ENCODE peak calls at places on chromosomes 16 and 17, in eight cellular contexts. U is neuronal stem cell, R is fibroblast of lung, F is colonic mucosa, Y is HepG2, O is keratinocyte, G is endothelial cell of umbilical vein, V is PC-3. E is an unnamed sample.

GRCh38 chr16:71249399-71249798 is 18.9 kb upstream of the HYDIN start:
- DNase-seq in U (no peak), R (no peak), F (no peak), Y (no peak), O (no peak), G (no peak), V (no peak), E (no peak)

GRCh38 chr17:49021095-49021767 is 24.0 kb downstream of the IGF2BP1 start:
- DNase-seq in U (no peak), R (peak), F (no peak), Y (peak), O (no peak), G (peak), V (no peak), E (no peak)

GRCh38 chr16:14303182-14303618 is 232.1 kb downstream of the MRTFB start:
- DNase-seq in U (no peak), R (peak), F (no peak), Y (no peak), O (no peak), G (no peak), V (no peak), E (peak)

GRCh38 chr16:80369559-80369958 is 171.2 kb upstream of the DYNLRB2 start:
- DNase-seq in U (peak), R (peak), F (peak), Y (peak), O (no peak), G (peak), V (peak), E (peak)

GRCh38 chr17:49696233-49696761 is 11.5 kb downstream of the SLC35B1 start:
- DNase-seq in U (no peak), R (no peak), F (no peak), Y (no peak), O (no peak), G (no peak), V (no peak), E (no peak)

GRCh38 chr17:2063306-2064146 is 8.6 kb downstream of the HIC1 start:
- DNase-seq in U (no peak), R (peak), F (no peak), Y (no peak), O (no peak), G (no peak), V (no peak), E (no peak)

GRCh38 chr16:58733248-58733670 is 857 bp downstream of the GOT2 start:
- DNase-seq in U (no peak), R (peak), F (no peak), Y (peak), O (no peak), G (no peak), V (no peak), E (no peak)

GRCh38 chr17:4229627-4230026 is 34.2 kb downstream of the ANKFY1 start:
- DNase-seq in U (no peak), R (no peak), F (no peak), Y (no peak), O (no peak), G (no peak), V (no peak), E (peak)

GRCh38 chr17:82661717-82662683 is 13.8 kb upstream of the WDR45B start:
- DNase-seq in U (no peak), R (no peak), F (no peak), Y (no peak), O (no peak), G (no peak), V (no peak), E (no peak)

GRCh38 chr16:82011199-82011641 is at the start of gene SDR42E1:
- DNase-seq in U (no peak), R (peak), F (peak), Y (no peak), O (no peak), G (no peak), V (no peak), E (peak)

GRCh38 chr17:72397687-72398086 is 276.9 kb downstream of the SOX9 start:
- DNase-seq in U (no peak), R (peak), F (no peak), Y (no peak), O (no peak), G (no peak), V (peak), E (no peak)

GRCh38 chr17:42286411-42287295 is 1.6 kb upstream of the STAT5A start:
- DNase-seq in U (no peak), R (no peak), F (peak), Y (no peak), O (no peak), G (no peak), V (no peak), E (no peak)

GRCh38 chr17:45787656-45788055 is 3.5 kb downstream of the CRHR1 start:
- DNase-seq in U (no peak), R (no peak), F (no peak), Y (no peak), O (no peak), G (no peak), V (no peak), E (no peak)

GRCh38 chr16:4544483-4544882 is 5.9 kb upstream of the CDIP1 start:
- DNase-seq in U (no peak), R (no peak), F (no peak), Y (no peak), O (no peak), G (no peak), V (no peak), E (no peak)

GRCh38 chr17:82911822-82912221 is 72.0 kb upstream of the ZNF750 start:
- DNase-seq in U (no peak), R (no peak), F (no peak), Y (no peak), O (no peak), G (no peak), V (no peak), E (no peak)

GRCh38 chr17:77861981-77862645 is 96.4 kb upstream of the TNRC6C start:
- DNase-seq in U (no peak), R (no peak), F (no peak), Y (no peak), O (no peak), G (no peak), V (no peak), E (no peak)

GRCh38 chr17:39751637-39752036 is 13.9 kb downstream of the GRB7 start:
- DNase-seq in U (no peak), R (no peak), F (no peak), Y (no peak), O (no peak), G (no peak), V (no peak), E (no peak)

GRCh38 chr16:1184156-1184868 is 31.4 kb downstream of the CACNA1H start:
- DNase-seq in U (no peak), R (no peak), F (no peak), Y (peak), O (no peak), G (no peak), V (no peak), E (no peak)

GRCh38 chr17:63760771-63761539 is 12.4 kb downstream of the CCDC47 start:
- DNase-seq in U (no peak), R (no peak), F (no peak), Y (no peak), O (no peak), G (no peak), V (no peak), E (peak)

DNA sequence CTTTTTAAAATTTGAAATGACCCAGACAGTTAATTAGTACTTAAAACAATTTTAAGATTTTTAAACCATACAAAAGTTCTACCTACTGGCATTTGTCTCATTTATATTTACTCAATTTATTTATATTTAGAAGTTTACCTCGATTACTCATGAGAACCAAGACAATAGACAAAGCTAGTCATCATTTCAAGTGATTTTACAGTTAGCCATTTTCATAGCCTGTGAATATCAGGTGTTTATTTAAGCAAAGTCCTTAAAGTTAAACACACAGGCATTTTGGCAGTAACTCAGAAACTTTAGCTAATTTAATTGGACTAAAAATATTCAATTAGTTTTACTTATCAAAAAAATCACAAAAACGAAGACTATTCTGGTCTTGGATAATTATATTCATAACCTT is 101.6 kb upstream of the KIF2B start:
- DNase-seq in U (no peak), R (peak), F (no peak), Y (no peak), O (no peak), G (no peak), V (no peak), E (no peak)
- H3K27ac ChIP-seq in U (no peak), R (no peak), F (no peak), Y (no peak), O (no peak), G (no peak), V (no peak), E (no peak)

DNA sequence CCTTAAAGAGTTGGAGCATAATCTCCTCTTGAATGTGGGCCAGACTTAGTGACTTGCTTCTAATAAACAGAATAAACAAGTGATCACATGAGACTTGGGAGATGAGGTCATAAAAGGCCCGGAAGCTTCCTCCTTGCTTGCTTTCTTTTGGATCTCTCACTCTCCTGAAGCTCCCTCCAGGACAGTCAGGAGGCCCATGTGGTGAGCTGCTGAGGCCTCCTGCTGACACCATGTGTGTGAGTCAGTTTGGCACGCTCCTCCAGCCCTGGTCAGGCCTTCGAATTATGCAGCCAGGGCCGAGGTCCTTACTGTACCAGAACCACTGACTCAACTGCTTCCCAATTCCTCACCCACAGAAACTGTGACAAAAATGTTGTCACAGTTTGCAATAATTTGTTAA is 53.2 kb downstream of the NDEL1 start:
- DNase-seq in U (no peak), R (peak), F (no peak), Y (no peak), O (no peak), G (peak), V (peak), E (peak)
- H3K9ac ChIP-seq in U (no peak), R (no peak), F (no peak), Y (no peak), O (no peak), G (no peak), V (no peak), E (no peak)

GRCh38 chr16:27903046-27903655 is 160.4 kb downstream of the GSG1L start:
- DNase-seq in U (no peak), R (no peak), F (no peak), Y (no peak), O (no peak), G (no peak), V (no peak), E (no peak)

GRCh38 chr16:27901956-27902355 is 161.6 kb downstream of the GSG1L start:
- DNase-seq in U (no peak), R (no peak), F (no peak), Y (no peak), O (no peak), G (no peak), V (no peak), E (no peak)

GRCh38 chr16:27906883-27907282 is 156.6 kb downstream of the GSG1L start:
- DNase-seq in U (no peak), R (no peak), F (no peak), Y (no peak), O (no peak), G (no peak), V (no peak), E (no peak)

GRCh38 chr16:27899736-27900135 is 163.8 kb downstream of the GSG1L start:
- DNase-seq in U (no peak), R (no peak), F (no peak), Y (no peak), O (no peak), G (no peak), V (no peak), E (no peak)

DNA sequence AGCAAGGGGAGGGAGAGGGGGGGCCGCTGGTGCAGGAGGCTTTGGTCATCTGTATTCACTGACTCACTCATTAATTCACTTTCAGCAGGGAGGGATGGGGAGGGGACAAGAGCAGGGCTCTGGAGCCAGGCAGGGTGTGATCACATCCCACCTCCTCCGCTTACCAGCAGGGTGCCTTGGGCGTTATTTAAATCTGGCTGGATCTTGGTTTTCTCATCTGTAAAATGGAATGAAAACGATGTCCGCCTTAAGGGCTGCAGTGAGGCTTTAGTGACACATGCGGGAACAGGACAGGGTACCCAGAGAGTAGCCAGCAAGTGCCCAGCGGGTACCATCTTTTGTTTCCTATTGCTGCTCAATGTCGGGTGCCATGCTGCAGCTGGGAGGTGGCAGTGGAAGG is 161.0 kb downstream of the GSG1L start:
- DNase-seq in U (no peak), R (no peak), F (no peak), Y (no peak), O (no peak), G (no peak), V (no peak), E (no peak)
- H3K27ac ChIP-seq in U (no peak), R (no peak), F (no peak), Y (no peak), O (no peak), G (no peak), V (no peak), E (no peak)

GRCh38 chr16:15881794-15882379 is 6.5 kb downstream of the CEP20 start:
- DNase-seq in U (no peak), R (no peak), F (no peak), Y (no peak), O (no peak), G (no peak), V (no peak), E (no peak)

GRCh38 chr16:15880434-15880833 is 8.0 kb downstream of the CEP20 start:
- DNase-seq in U (no peak), R (no peak), F (no peak), Y (no peak), O (no peak), G (no peak), V (peak), E (no peak)

GRCh38 chr16:15876503-15876902 is 11.9 kb downstream of the CEP20 start:
- DNase-seq in U (no peak), R (no peak), F (no peak), Y (no peak), O (no peak), G (no peak), V (peak), E (no peak)

GRCh38 chr16:15880909-15881308 is 7.5 kb downstream of the CEP20 start:
- DNase-seq in U (no peak), R (no peak), F (no peak), Y (no peak), O (no peak), G (no peak), V (no peak), E (no peak)

DNA sequence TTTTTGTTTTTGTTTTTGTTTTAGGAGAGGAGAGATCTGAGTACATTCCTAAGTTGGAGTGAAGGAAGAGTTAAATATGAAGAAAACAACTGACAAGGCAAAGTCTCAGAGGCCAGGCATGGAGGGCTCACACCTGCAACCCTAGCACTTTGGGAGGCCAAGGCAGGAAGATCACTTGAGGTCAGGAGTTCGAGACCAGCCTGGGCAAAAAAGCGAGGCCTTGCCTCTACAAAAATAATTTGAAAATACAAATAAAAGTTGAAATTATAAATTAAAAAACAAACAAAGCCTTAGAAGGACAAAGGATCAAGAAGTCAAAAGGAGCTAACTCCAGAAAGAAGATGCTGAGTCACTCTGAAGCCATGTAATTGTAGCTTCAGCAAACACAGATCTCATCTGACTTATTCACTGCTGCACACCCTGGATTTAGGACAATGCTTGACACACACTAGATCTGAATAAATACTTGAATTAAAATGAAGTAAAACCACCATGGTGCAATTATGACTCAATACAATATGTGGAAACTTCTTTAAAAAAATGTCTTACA is 9.1 kb downstream of the CEP20 start:
- DNase-seq in U (no peak), R (peak), F (no peak), Y (peak), O (no peak), G (peak), V (peak), E (peak)
- H3K9ac ChIP-seq in U (no peak), R (no peak), F (no peak), Y (no peak), O (peak), G (no peak), V (peak), E (no peak)

GRCh38 chr16:84383106-84383505 is 14.8 kb downstream of the ATP2C2 start:
- DNase-seq in U (no peak), R (no peak), F (no peak), Y (no peak), O (no peak), G (no peak), V (no peak), E (no peak)
- H3K27ac ChIP-seq in U (no peak), R (no peak), F (no peak), Y (no peak), O (no peak), G (no peak), V (no peak), E (no peak)

GRCh38 chr16:85129846-85130706 is 17.8 kb upstream of the CIBAR2 start:
- DNase-seq in U (no peak), R (peak), F (no peak), Y (no peak), O (no peak), G (no peak), V (no peak), E (no peak)

GRCh38 chr16:85132456-85133289 is 20.4 kb upstream of the CIBAR2 start:
- DNase-seq in U (no peak), R (no peak), F (no peak), Y (no peak), O (no peak), G (no peak), V (no peak), E (no peak)

GRCh38 chr16:85128079-85128837 is 16.0 kb upstream of the CIBAR2 start:
- DNase-seq in U (no peak), R (no peak), F (no peak), Y (no peak), O (no peak), G (no peak), V (no peak), E (no peak)

GRCh38 chr16:85133290-85133599 is 21.0 kb upstream of the CIBAR2 start:
- DNase-seq in U (no peak), R (no peak), F (no peak), Y (no peak), O (no peak), G (no peak), V (no peak), E (no peak)

GRCh38 chr16:85130707-85131028 is 18.4 kb upstream of the CIBAR2 start:
- DNase-seq in U (no peak), R (no peak), F (no peak), Y (no peak), O (no peak), G (no peak), V (no peak), E (no peak)
- H3K9ac ChIP-seq in U (no peak), R (no peak), F (no peak), Y (no peak), O (no peak), G (no peak), V (no peak), E (no peak)